ENCODE peak calls at places on chromosomes 7 and 10, in six cellular contexts. I, D, B, A, J and S are unnamed samples.

GRCh38 chr7:98186452-98187137 is 24.6 kb upstream of the BHLHA15 start:
- DNase-seq in I (no peak), D (peak), B (no peak), A (no peak), J (no peak), S (no peak)

GRCh38 chr10:125629758-125630376 is 53.1 kb downstream of the TEX36 start:
- DNase-seq in I (no peak), D (peak), B (no peak), A (no peak), J (no peak), S (no peak)

GRCh38 chr10:108187396-108188012 is 1023.0 kb upstream of the SORCS1 start:
- DNase-seq in I (no peak), D (no peak), B (no peak), A (no peak), J (no peak), S (no peak)

GRCh38 chr7:53642361-53642760 is 606.9 kb downstream of the POM121L12 start:
- DNase-seq in I (no peak), D (no peak), B (no peak), A (no peak), J (no peak), S (no peak)

GRCh38 chr10:71218046-71218832 is 5.9 kb downstream of the UNC5B start:
- DNase-seq in I (no peak), D (no peak), B (no peak), A (no peak), J (no peak), S (no peak)

GRCh38 chr7:128783143-128783799 is 7.7 kb upstream of the OPN1SW start:
- DNase-seq in I (peak), D (peak), B (peak), A (no peak), J (no peak), S (no peak)

GRCh38 chr7:114345494-114345893 is 69.1 kb upstream of the FOXP2 start:
- DNase-seq in I (no peak), D (peak), B (no peak), A (no peak), J (peak), S (no peak)

GRCh38 chr10:49379596-49380410 is 16.1 kb downstream of the DRGX start:
- DNase-seq in I (no peak), D (no peak), B (no peak), A (no peak), J (no peak), S (no peak)

GRCh38 chr10:60343254-60343653 is 46.4 kb downstream of the ANK3 start:
- DNase-seq in I (no peak), D (no peak), B (no peak), A (no peak), J (no peak), S (no peak)

GRCh38 chr10:22534849-22535604 is 179.4 kb downstream of the PIP4K2A start:
- DNase-seq in I (no peak), D (peak), B (no peak), A (no peak), J (no peak), S (no peak)

GRCh38 chr10:102988404-102989314 is 70.6 kb downstream of the CNNM2 start:
- DNase-seq in I (no peak), D (peak), B (no peak), A (no peak), J (peak), S (no peak)

GRCh38 chr10:112584276-112584675 is 137.3 kb downstream of the VTI1A start:
- DNase-seq in I (no peak), D (no peak), B (no peak), A (no peak), J (no peak), S (no peak)

GRCh38 chr7:11707606-11708193 is 124.3 kb downstream of the THSD7A start:
- DNase-seq in I (no peak), D (peak), B (no peak), A (no peak), J (no peak), S (no peak)

GRCh38 chr7:2500701-2501100 is 18.9 kb upstream of the LFNG start:
- DNase-seq in I (no peak), D (no peak), B (no peak), A (no peak), J (no peak), S (no peak)

GRCh38 chr7:142770720-142771352 is at the start of gene PRSS2:
- DNase-seq in I (no peak), D (no peak), B (no peak), A (no peak), J (no peak), S (no peak)

GRCh38 chr10:35340975-35341374 is 4.7 kb downstream of the CCNY start:
- DNase-seq in I (peak), D (peak), B (no peak), A (no peak), J (no peak), S (no peak)

GRCh38 chr10:11697718-11698527 is 44.3 kb upstream of the ECHDC3 start:
- DNase-seq in I (no peak), D (no peak), B (no peak), A (no peak), J (no peak), S (no peak)

GRCh38 chr7:17546206-17546998 is 247.9 kb downstream of the AHR start:
- DNase-seq in I (no peak), D (peak), B (no peak), A (no peak), J (no peak), S (no peak)

GRCh38 chr7:36440880-36441279 is 51.2 kb downstream of the ANLN start:
- DNase-seq in I (no peak), D (peak), B (no peak), A (no peak), J (no peak), S (no peak)

GRCh38 chr7:142739927-142740492 is 9.3 kb upstream of the PRSS1 start:
- DNase-seq in I (no peak), D (peak), B (no peak), A (no peak), J (no peak), S (no peak)

GRCh38 chr10:35487336-35488034 is 117.7 kb upstream of the GJD4 start:
- DNase-seq in I (no peak), D (no peak), B (no peak), A (no peak), J (no peak), S (no peak)

GRCh38 chr7:32564542-32564941 is 69.3 kb downstream of the AVL9 start:
- DNase-seq in I (no peak), D (peak), B (no peak), A (no peak), J (no peak), S (no peak)

GRCh38 chr10:43362191-43362839 is 9.1 kb upstream of the FXYD4 start:
- DNase-seq in I (peak), D (peak), B (peak), A (peak), J (peak), S (peak)

GRCh38 chr7:81484266-81484665 is 285.6 kb downstream of the HGF start:
- DNase-seq in I (peak), D (peak), B (no peak), A (no peak), J (no peak), S (no peak)

GRCh38 chr10:47115322-47115721 is 184.7 kb upstream of the GDF10 start:
- DNase-seq in I (no peak), D (no peak), B (no peak), A (no peak), J (no peak), S (no peak)

GRCh38 chr10:21449288-21449966 is 76.1 kb downstream of the SKIDA1 start:
- DNase-seq in I (no peak), D (no peak), B (no peak), A (no peak), J (no peak), S (no peak)

GRCh38 chr10:113309791-113310190 is 243.1 kb upstream of the HABP2 start:
- DNase-seq in I (no peak), D (no peak), B (peak), A (no peak), J (no peak), S (no peak)

GRCh38 chr10:44898665-44899064 is 12.5 kb upstream of the TMEM72 start:
- DNase-seq in I (no peak), D (no peak), B (no peak), A (no peak), J (no peak), S (no peak)

GRCh38 chr7:139109188-139109982 is at the start of gene ZC3HAV1:
- DNase-seq in I (peak), D (peak), B (peak), A (peak), J (no peak), S (peak)
- TF ChIP-seq CTCF in I (no peak), D (no peak), B (peak), A (no peak), J (no peak), S (no peak)

DNA sequence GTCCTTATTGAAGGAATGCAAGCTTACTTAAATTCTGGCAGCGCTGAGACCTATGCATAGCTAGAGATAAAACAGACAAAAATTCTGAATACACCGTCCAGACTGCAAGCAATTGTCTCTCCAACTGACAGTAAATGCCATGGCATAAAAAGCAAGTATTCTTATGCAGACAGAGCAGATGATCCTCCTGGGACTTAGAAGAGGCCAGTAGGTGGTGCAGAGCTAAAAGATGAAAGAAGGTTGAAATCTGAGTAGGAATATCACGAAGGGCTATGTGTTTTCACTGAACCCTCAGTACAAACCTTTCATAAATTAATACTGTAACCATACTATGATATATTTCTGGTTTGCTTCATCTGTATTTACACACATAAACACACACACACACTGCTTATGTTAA is 157.0 kb upstream of the CACNA2D1 start:
- DNase-seq in I (no peak), D (no peak), B (no peak), A (no peak), J (no peak), S (no peak)
- TF ChIP-seq CTCF in I (no peak), D (peak), B (peak), A (no peak), J (peak), S (no peak)

GRCh38 chr7:121202125-121202524 is 126.7 kb upstream of the WNT16 start:
- DNase-seq in I (no peak), D (no peak), B (no peak), A (no peak), J (no peak), S (no peak)
- TF ChIP-seq CTCF in I (no peak), D (no peak), B (no peak), A (no peak), J (no peak), S (no peak)

GRCh38 chr7:71237945-71238344 is 106.0 kb downstream of the GALNT17 start:
- DNase-seq in I (no peak), D (no peak), B (no peak), A (no peak), J (no peak), S (no peak)
- TF ChIP-seq CTCF in I (peak), D (no peak), B (no peak), A (no peak), J (no peak), S (no peak)

DNA sequence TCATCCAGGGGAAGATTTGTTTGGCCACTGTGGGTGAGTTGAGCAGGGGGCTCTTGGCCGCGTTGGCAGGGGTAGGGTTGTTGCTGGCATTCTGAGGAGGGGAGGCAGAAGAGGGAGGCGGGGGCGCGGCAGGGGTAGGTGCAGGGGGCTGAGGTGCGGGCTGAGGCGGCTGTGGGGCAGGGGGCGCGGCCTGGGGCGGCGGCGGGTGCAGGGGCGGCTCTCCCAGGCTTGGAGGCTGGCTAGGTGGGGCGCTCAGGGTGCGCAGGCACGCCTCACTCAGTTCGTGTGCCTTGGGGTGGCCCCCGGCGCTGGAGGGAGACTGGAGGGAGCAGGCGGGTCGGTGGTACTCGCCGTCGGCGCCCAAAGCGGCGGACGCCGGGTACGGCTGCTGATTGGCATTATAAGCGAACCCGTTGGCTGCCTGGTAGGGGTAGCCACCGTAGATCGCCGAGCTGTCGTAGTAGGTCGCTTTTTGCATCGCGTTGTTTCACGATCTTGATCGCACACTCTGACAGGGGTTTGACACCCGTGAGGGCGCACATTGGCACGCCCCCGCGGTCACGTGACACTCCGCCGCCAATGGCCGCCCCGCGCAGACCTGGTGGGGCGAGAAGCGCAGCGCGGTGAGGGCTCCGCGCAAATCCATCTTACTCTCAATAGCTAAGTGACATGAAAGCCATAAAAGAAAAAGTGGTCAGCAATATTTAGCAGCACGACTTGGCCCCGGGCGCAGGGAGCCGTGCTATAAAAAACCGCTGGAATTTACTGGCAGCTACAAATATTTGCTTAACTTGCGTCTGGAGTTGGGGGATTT is 7.9 kb upstream of the HOXA2 start:
- DNase-seq in I (peak), D (peak), B (no peak), A (no peak), J (no peak), S (no peak)
- TF ChIP-seq CTCF in I (no peak), D (no peak), B (no peak), A (no peak), J (no peak), S (no peak)

GRCh38 chr10:50624866-50625491 is 1.2 kb upstream of the SGMS1 start:
- DNase-seq in I (peak), D (peak), B (peak), A (peak), J (no peak), S (no peak)
- TF ChIP-seq CTCF in I (peak), D (peak), B (peak), A (peak), J (peak), S (no peak)

GRCh38 chr7:87507446-87507845 is 32.0 kb upstream of the ABCB4 start:
- DNase-seq in I (no peak), D (no peak), B (no peak), A (no peak), J (no peak), S (no peak)
- TF ChIP-seq CTCF in I (no peak), D (no peak), B (peak), A (no peak), J (no peak), S (no peak)

GRCh38 chr10:122176232-122176865 is 94.7 kb upstream of the BTBD16 start:
- DNase-seq in I (no peak), D (no peak), B (no peak), A (no peak), J (no peak), S (no peak)
- TF ChIP-seq CTCF in I (no peak), D (no peak), B (no peak), A (no peak), J (no peak), S (no peak)